ENCODE peak calls at places on chromosomes 13 and 19, in seven cellular contexts. One of them, this sample, is unnamed. For H3K27me3, the result is how much of the 10 kb centered on the place peaks cover.

GRCh38 chr13:94667190-94667589 is 45.2 kb downstream of the SOX21 start:
- DNase-seq in hepatocyte: no peak
- DNase-seq in left ventricle myocardium inferior: no peak
- DNase-seq in CD4-positive, CD25-positive, alpha-beta regulatory T cell: no peak
- DNase-seq in heart left ventricle: no peak
- DNase-seq in thoracic aorta: no peak
- DNase-seq in fibroblast of lung: no peak
- DNase-seq in this sample: no peak

GRCh38 chr19:3276341-3276799 is 51.9 kb downstream of the CELF5 start:
- DNase-seq in hepatocyte: peak
- DNase-seq in CD4-positive, CD25-positive, alpha-beta regulatory T cell: no peak
- DNase-seq in heart left ventricle: no peak
- DNase-seq in fibroblast of lung: no peak
- DNase-seq in left ventricle myocardium inferior: no peak
- DNase-seq in thoracic aorta: no peak
- DNase-seq in this sample: no peak

GRCh38 chr19:7377196-7377595 is 28.5 kb downstream of the ARHGEF18 start:
- DNase-seq in heart left ventricle: no peak
- DNase-seq in left ventricle myocardium inferior: no peak
- DNase-seq in thoracic aorta: no peak
- DNase-seq in fibroblast of lung: no peak
- DNase-seq in CD4-positive, CD25-positive, alpha-beta regulatory T cell: no peak
- DNase-seq in hepatocyte: no peak
- DNase-seq in this sample: no peak

GRCh38 chr19:5131866-5132561 is 163.1 kb downstream of the KDM4B start:
- DNase-seq in fibroblast of lung: peak
- DNase-seq in CD4-positive, CD25-positive, alpha-beta regulatory T cell: peak
- DNase-seq in left ventricle myocardium inferior: no peak
- DNase-seq in hepatocyte: peak
- DNase-seq in thoracic aorta: no peak
- DNase-seq in heart left ventricle: no peak
- DNase-seq in this sample: no peak

GRCh38 chr13:39676315-39676876 is 20.9 kb downstream of the COG6 start:
- DNase-seq in heart left ventricle: no peak
- DNase-seq in hepatocyte: peak
- DNase-seq in thoracic aorta: no peak
- DNase-seq in left ventricle myocardium inferior: no peak
- DNase-seq in CD4-positive, CD25-positive, alpha-beta regulatory T cell: peak
- DNase-seq in fibroblast of lung: peak
- DNase-seq in this sample: no peak

GRCh38 chr19:1455336-1456120 is 5.6 kb downstream of the APC2 start:
- DNase-seq in left ventricle myocardium inferior: no peak
- DNase-seq in hepatocyte: peak
- DNase-seq in fibroblast of lung: no peak
- DNase-seq in thoracic aorta: peak
- DNase-seq in heart left ventricle: no peak
- DNase-seq in CD4-positive, CD25-positive, alpha-beta regulatory T cell: peak
- DNase-seq in this sample: no peak

GRCh38 chr19:37983153-37983552 is 76.1 kb downstream of the SIPA1L3 start:
- DNase-seq in thoracic aorta: no peak
- DNase-seq in hepatocyte: no peak
- DNase-seq in CD4-positive, CD25-positive, alpha-beta regulatory T cell: no peak
- DNase-seq in heart left ventricle: no peak
- DNase-seq in left ventricle myocardium inferior: no peak
- DNase-seq in fibroblast of lung: no peak
- DNase-seq in this sample: no peak

GRCh38 chr13:74077847-74078246 is 56.4 kb downstream of the KLF12 start:
- DNase-seq in hepatocyte: no peak
- DNase-seq in thoracic aorta: no peak
- DNase-seq in fibroblast of lung: no peak
- DNase-seq in left ventricle myocardium inferior: no peak
- DNase-seq in CD4-positive, CD25-positive, alpha-beta regulatory T cell: no peak
- DNase-seq in heart left ventricle: no peak
- DNase-seq in this sample: no peak

GRCh38 chr19:39390759-39391592 is at the start of the genes MED29 and PAF1:
- DNase-seq in heart left ventricle: peak
- DNase-seq in CD4-positive, CD25-positive, alpha-beta regulatory T cell: peak
- DNase-seq in thoracic aorta: peak
- DNase-seq in left ventricle myocardium inferior: peak
- DNase-seq in hepatocyte: peak
- DNase-seq in fibroblast of lung: peak
- DNase-seq in this sample: peak

GRCh38 chr19:28737021-28737525 is 475.9 kb downstream of the UQCRFS1 start:
- DNase-seq in fibroblast of lung: peak
- DNase-seq in hepatocyte: peak
- DNase-seq in thoracic aorta: no peak
- DNase-seq in CD4-positive, CD25-positive, alpha-beta regulatory T cell: no peak
- DNase-seq in left ventricle myocardium inferior: no peak
- DNase-seq in heart left ventricle: no peak
- DNase-seq in this sample: no peak

GRCh38 chr19:6378498-6378897 is 2.8 kb upstream of the PSPN start:
- DNase-seq in heart left ventricle: no peak
- DNase-seq in hepatocyte: no peak
- DNase-seq in left ventricle myocardium inferior: no peak
- DNase-seq in thoracic aorta: no peak
- DNase-seq in fibroblast of lung: no peak
- DNase-seq in CD4-positive, CD25-positive, alpha-beta regulatory T cell: no peak
- DNase-seq in this sample: no peak

GRCh38 chr19:53849237-53849676 is 18.4 kb upstream of the MYADM start:
- DNase-seq in hepatocyte: no peak
- DNase-seq in heart left ventricle: peak
- DNase-seq in thoracic aorta: no peak
- DNase-seq in left ventricle myocardium inferior: no peak
- DNase-seq in fibroblast of lung: peak
- DNase-seq in CD4-positive, CD25-positive, alpha-beta regulatory T cell: no peak
- DNase-seq in this sample: no peak

GRCh38 chr13:42696191-42696590 is 85.2 kb upstream of the FAM216B start:
- DNase-seq in heart left ventricle: no peak
- DNase-seq in hepatocyte: peak
- DNase-seq in thoracic aorta: no peak
- DNase-seq in fibroblast of lung: peak
- DNase-seq in left ventricle myocardium inferior: no peak
- DNase-seq in CD4-positive, CD25-positive, alpha-beta regulatory T cell: no peak
- DNase-seq in this sample: no peak

GRCh38 chr19:45790942-45791341 is 1.7 kb downstream of the DMWD start:
- DNase-seq in hepatocyte: no peak
- DNase-seq in CD4-positive, CD25-positive, alpha-beta regulatory T cell: no peak
- DNase-seq in heart left ventricle: no peak
- DNase-seq in fibroblast of lung: no peak
- DNase-seq in thoracic aorta: no peak
- DNase-seq in left ventricle myocardium inferior: no peak
- DNase-seq in this sample: no peak

GRCh38 chr13:21567714-21568113 is 36.3 kb downstream of the MICU2 start:
- DNase-seq in CD4-positive, CD25-positive, alpha-beta regulatory T cell: no peak
- DNase-seq in hepatocyte: no peak
- DNase-seq in thoracic aorta: no peak
- DNase-seq in fibroblast of lung: peak
- DNase-seq in heart left ventricle: no peak
- DNase-seq in left ventricle myocardium inferior: no peak
- DNase-seq in this sample: no peak

GRCh38 chr13:46492946-46493345 is 60.0 kb upstream of the LRCH1 start:
- DNase-seq in fibroblast of lung: peak
- DNase-seq in hepatocyte: peak
- DNase-seq in heart left ventricle: peak
- DNase-seq in left ventricle myocardium inferior: no peak
- DNase-seq in thoracic aorta: no peak
- DNase-seq in CD4-positive, CD25-positive, alpha-beta regulatory T cell: peak
- DNase-seq in this sample: no peak

GRCh38 chr19:38425222-38425809 is 703 bp downstream of the RASGRP4 start:
- DNase-seq in CD4-positive, CD25-positive, alpha-beta regulatory T cell: no peak
- DNase-seq in heart left ventricle: no peak
- DNase-seq in thoracic aorta: no peak
- DNase-seq in hepatocyte: no peak
- DNase-seq in left ventricle myocardium inferior: no peak
- DNase-seq in fibroblast of lung: no peak
- DNase-seq in this sample: no peak

GRCh38 chr13:113903912-113904311 is 40.0 kb upstream of the GAS6 start:
- DNase-seq in CD4-positive, CD25-positive, alpha-beta regulatory T cell: no peak
- DNase-seq in fibroblast of lung: no peak
- DNase-seq in left ventricle myocardium inferior: no peak
- DNase-seq in heart left ventricle: no peak
- DNase-seq in hepatocyte: no peak
- DNase-seq in thoracic aorta: no peak
- DNase-seq in this sample: no peak

GRCh38 chr19:14091086-14091884 is 734 bp upstream of the SAMD1 start:
- DNase-seq in left ventricle myocardium inferior: no peak
- DNase-seq in hepatocyte: peak
- DNase-seq in heart left ventricle: peak
- DNase-seq in CD4-positive, CD25-positive, alpha-beta regulatory T cell: peak
- DNase-seq in thoracic aorta: no peak
- DNase-seq in fibroblast of lung: peak
- DNase-seq in this sample: no peak

GRCh38 chr19:57816652-57817051 is 1.9 kb upstream of the ZNF552 start:
- DNase-seq in hepatocyte: no peak
- DNase-seq in fibroblast of lung: no peak
- DNase-seq in thoracic aorta: no peak
- DNase-seq in left ventricle myocardium inferior: no peak
- DNase-seq in heart left ventricle: no peak
- DNase-seq in CD4-positive, CD25-positive, alpha-beta regulatory T cell: no peak
- DNase-seq in this sample: no peak

GRCh38 chr13:24692541-24692940 is 12.3 kb downstream of the ATP12A start:
- DNase-seq in hepatocyte: peak
- DNase-seq in thoracic aorta: no peak
- DNase-seq in CD4-positive, CD25-positive, alpha-beta regulatory T cell: no peak
- DNase-seq in fibroblast of lung: peak
- DNase-seq in left ventricle myocardium inferior: no peak
- DNase-seq in heart left ventricle: no peak
- DNase-seq in this sample: no peak

GRCh38 chr19:7700128-7700470 is 1.8 kb downstream of the FCER2 start:
- DNase-seq in CD4-positive, CD25-positive, alpha-beta regulatory T cell: no peak
- DNase-seq in fibroblast of lung: no peak
- DNase-seq in heart left ventricle: no peak
- DNase-seq in hepatocyte: no peak
- DNase-seq in left ventricle myocardium inferior: no peak
- DNase-seq in thoracic aorta: no peak
- DNase-seq in this sample: no peak

DNA sequence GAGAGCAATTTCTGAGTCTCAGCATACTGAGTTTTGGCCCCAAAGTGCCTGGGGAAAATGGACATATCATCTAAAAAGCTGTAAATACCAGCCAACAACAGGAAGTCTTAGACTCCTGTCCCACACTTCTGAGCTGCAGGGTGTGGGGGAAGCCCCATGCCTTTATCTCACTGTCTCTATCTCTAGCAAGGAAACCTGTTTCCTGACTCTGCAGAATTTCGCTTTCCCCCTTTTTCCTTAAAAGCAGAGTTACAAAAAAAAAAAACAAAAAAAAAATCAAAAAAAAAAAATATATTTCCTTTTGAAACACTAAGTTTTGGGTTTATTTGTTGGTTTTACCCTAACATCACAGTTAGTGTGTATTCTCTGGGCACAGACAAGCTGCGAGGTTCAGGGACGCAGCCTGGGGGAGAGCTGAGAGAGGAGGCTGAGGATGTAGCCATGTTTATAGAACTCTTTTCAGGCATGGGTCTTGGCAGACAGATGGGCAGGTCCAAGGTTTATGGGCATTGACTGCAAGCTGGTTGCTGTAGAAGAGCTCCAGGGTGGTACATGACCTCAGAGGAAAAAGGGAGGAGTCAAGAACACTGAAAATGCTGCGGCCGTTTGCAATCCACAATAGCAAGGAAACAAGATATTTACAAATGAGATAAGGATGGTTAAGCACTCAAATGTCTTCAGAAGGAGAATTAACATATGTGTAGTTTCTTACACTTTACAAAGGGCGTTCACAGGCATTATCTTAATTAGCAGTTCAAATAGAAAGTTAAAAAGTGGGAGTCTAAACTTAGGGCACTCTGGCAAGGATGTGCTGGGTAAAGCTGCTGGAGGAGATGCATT is 4.9 kb downstream of the MBNL2 start:
- DNase-seq in heart left ventricle: no peak
- DNase-seq in left ventricle myocardium inferior: no peak
- DNase-seq in thoracic aorta: no peak
- DNase-seq in CD4-positive, CD25-positive, alpha-beta regulatory T cell: peak
- DNase-seq in fibroblast of lung: no peak
- DNase-seq in hepatocyte: peak
- DNase-seq in this sample: no peak
- H3K4me3 ChIP-seq in heart left ventricle: peak
- H3K4me3 ChIP-seq in left ventricle myocardium inferior: peak
- H3K4me3 ChIP-seq in thoracic aorta: peak
- H3K4me3 ChIP-seq in CD4-positive, CD25-positive, alpha-beta regulatory T cell: peak
- H3K4me3 ChIP-seq in fibroblast of lung: peak
- H3K4me3 ChIP-seq in hepatocyte: peak
- H3K4me3 ChIP-seq in this sample: peak

GRCh38 chr13:25840931-25841330 is 210.9 kb downstream of the SHISA2 start:
- DNase-seq in left ventricle myocardium inferior: no peak
- DNase-seq in thoracic aorta: no peak
- DNase-seq in heart left ventricle: no peak
- DNase-seq in hepatocyte: no peak
- DNase-seq in fibroblast of lung: no peak
- DNase-seq in CD4-positive, CD25-positive, alpha-beta regulatory T cell: no peak
- DNase-seq in this sample: no peak
- H3K27me3 ChIP-seq in left ventricle myocardium inferior: under half
- H3K27me3 ChIP-seq in thoracic aorta: under half
- H3K27me3 ChIP-seq in heart left ventricle: under half
- H3K27me3 ChIP-seq in hepatocyte: under half
- H3K27me3 ChIP-seq in fibroblast of lung: under half
- H3K27me3 ChIP-seq in CD4-positive, CD25-positive, alpha-beta regulatory T cell: under half
- H3K27me3 ChIP-seq in this sample: under half

DNA sequence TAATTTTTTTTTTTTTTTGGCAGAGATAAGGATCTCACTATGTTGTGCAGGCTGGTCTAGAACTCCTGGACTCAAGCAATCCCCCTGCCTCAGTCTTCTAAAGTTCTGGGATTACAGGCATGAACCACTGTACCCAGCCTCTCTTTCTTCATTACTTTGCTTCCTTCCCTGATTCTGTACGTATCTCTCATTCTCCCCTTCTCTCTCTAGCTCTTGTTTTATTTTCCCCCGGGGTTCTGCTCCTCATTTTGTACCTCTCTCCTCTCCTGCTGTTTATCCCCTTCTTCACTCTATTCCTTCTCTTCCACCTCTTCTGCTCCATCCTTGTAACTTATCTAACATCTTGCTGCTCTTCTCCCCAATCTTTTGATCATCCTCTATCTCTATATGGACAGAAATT is 46.5 kb downstream of the ZNF611 start:
- DNase-seq in left ventricle myocardium inferior: no peak
- DNase-seq in CD4-positive, CD25-positive, alpha-beta regulatory T cell: no peak
- DNase-seq in hepatocyte: no peak
- DNase-seq in thoracic aorta: no peak
- DNase-seq in heart left ventricle: no peak
- DNase-seq in fibroblast of lung: no peak
- DNase-seq in this sample: no peak
- H3K4me3 ChIP-seq in left ventricle myocardium inferior: no peak
- H3K4me3 ChIP-seq in CD4-positive, CD25-positive, alpha-beta regulatory T cell: peak
- H3K4me3 ChIP-seq in hepatocyte: no peak
- H3K4me3 ChIP-seq in thoracic aorta: peak
- H3K4me3 ChIP-seq in heart left ventricle: no peak
- H3K4me3 ChIP-seq in fibroblast of lung: peak
- H3K4me3 ChIP-seq in this sample: no peak

DNA sequence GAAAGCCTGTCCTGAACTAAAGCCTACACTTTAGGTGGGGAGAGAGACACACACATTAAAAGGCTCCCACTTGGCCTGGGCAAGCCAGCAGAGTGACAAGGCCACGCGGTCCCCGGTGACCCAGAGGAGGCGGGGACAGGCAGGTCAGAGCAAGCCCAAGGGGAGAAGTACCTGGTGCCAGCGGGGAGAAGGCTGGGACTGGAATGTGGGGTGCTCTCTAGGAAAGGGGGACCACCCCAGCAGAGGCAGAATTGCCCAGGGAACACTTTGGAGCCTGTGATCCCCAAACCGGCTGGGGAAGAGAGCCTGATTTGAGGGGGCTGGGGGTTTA is 82.3 kb downstream of the RAB20 start:
- DNase-seq in left ventricle myocardium inferior: no peak
- DNase-seq in CD4-positive, CD25-positive, alpha-beta regulatory T cell: no peak
- DNase-seq in fibroblast of lung: no peak
- DNase-seq in thoracic aorta: no peak
- DNase-seq in heart left ventricle: no peak
- DNase-seq in hepatocyte: no peak
- DNase-seq in this sample: no peak
- H3K27me3 ChIP-seq in left ventricle myocardium inferior: under half
- H3K27me3 ChIP-seq in CD4-positive, CD25-positive, alpha-beta regulatory T cell: under half
- H3K27me3 ChIP-seq in fibroblast of lung: under half
- H3K27me3 ChIP-seq in thoracic aorta: under half
- H3K27me3 ChIP-seq in heart left ventricle: under half
- H3K27me3 ChIP-seq in hepatocyte: under half
- H3K27me3 ChIP-seq in this sample: under half